ENCODE peak calls at places on chromosome 14, in five cellular contexts. V is dorsolateral prefrontal cortex, H is tibial artery, Y is fibroblast of mammary gland, I is epithelial cell of esophagus. B is an unnamed sample.

GRCh38 chr14:104749111-104749649 is 3.8 kb upstream of the SIVA1 start:
- DNase-seq in V (peak; percentile 78), H (peak; percentile 61), Y (peak; percentile 28), I (peak; percentile 81), B (peak; percentile 78)

GRCh38 chr14:61861320-61861865 is 99.2 kb downstream of the SNAPC1 start:
- DNase-seq in V (no peak), H (no peak), Y (no peak), I (no peak), B (no peak)

GRCh38 chr14:76710093-76711010 is 50.9 kb upstream of the VASH1 start:
- DNase-seq in V (peak; percentile 35), H (no peak), Y (peak; percentile 64), I (peak; percentile 52), B (peak; percentile 47)

GRCh38 chr14:94044476-94045091 is 18.4 kb downstream of the OTUB2 start:
- DNase-seq in V (no peak), H (no peak), Y (no peak), I (no peak), B (no peak)

GRCh38 chr14:91835197-91835919 is 32.0 kb downstream of the TC2N start:
- DNase-seq in V (no peak), H (no peak), Y (no peak), I (peak; percentile 23), B (no peak)

GRCh38 chr14:35336171-35337073 is 44.2 kb downstream of the PSMA6 start:
- DNase-seq in V (no peak), H (peak; percentile 96), Y (peak; percentile 98), I (peak; percentile 91), B (peak; percentile 96)

GRCh38 chr14:73634333-73634833 is 10.4 kb upstream of the DNAL1 start:
- DNase-seq in V (peak; percentile 16), H (no peak), Y (peak; percentile 16), I (no peak), B (peak; percentile 6)

GRCh38 chr14:77007339-77007974 is 21.1 kb downstream of the IRF2BPL start:
- DNase-seq in V (no peak), H (no peak), Y (no peak), I (peak; percentile 92), B (peak; percentile 83)

GRCh38 chr14:93688239-93688666 is 100.0 kb downstream of the PRIMA1 start:
- DNase-seq in V (no peak), H (no peak), Y (no peak), I (no peak), B (no peak)

GRCh38 chr14:104977681-104978647 is at the start of gene AHNAK2:
- DNase-seq in V (peak; percentile 46), H (peak; percentile 55), Y (peak; percentile 68), I (peak; percentile 88), B (peak; percentile 70)

GRCh38 chr14:76473381-76474263 is 97.7 kb downstream of the ESRRB start:
- DNase-seq in V (no peak), H (no peak), Y (no peak), I (no peak), B (peak; percentile 15)

GRCh38 chr14:49306152-49306751 is 279.9 kb downstream of the RPS29 start:
- DNase-seq in V (no peak), H (no peak), Y (peak; percentile 46), I (peak; percentile 16), B (peak; percentile 33)

GRCh38 chr14:76647699-76648298 is 113.5 kb upstream of the VASH1 start:
- DNase-seq in V (no peak), H (no peak), Y (peak; percentile 66), I (peak; percentile 69), B (peak; percentile 55)

GRCh38 chr14:32277998-32278397 is 51.1 kb upstream of the AKAP6 start:
- DNase-seq in V (no peak), H (no peak), Y (no peak), I (no peak), B (no peak)

GRCh38 chr14:39265032-39265431 is 31.3 kb downstream of the MIA2 start:
- DNase-seq in V (no peak), H (no peak), Y (peak; percentile 50), I (peak; percentile 76), B (peak; percentile 54)

GRCh38 chr14:95326987-95327386 is 7.3 kb upstream of the CLMN start:
- DNase-seq in V (no peak), H (no peak), Y (no peak), I (peak; percentile 53), B (peak; percentile 85)
- H3K4me3 ChIP-seq in V (no peak overlapping the region), H (no peak overlapping the region), Y (no peak overlapping the region), I (no peak overlapping the region), B (no peak overlapping the region)

DNA sequence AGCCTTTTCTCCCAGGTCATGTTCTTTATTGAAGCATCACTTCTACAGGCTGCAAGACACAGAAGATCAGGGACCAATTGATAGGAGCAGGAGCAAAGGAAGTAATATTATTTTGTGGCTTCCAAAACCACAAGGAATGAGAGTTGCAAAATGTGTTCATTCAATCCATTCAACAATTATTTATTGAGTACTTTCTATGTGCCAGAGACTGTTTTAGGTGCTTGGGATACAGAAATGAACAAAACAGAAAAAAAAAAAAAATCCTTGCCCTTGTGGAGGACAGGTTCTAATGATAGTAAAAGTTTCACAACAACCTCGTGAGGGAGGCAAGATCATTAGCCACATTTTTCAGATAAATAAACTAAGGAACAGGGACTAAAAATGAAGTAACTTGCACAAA is 20.1 kb upstream of the DACT1 start:
- DNase-seq in V (no peak), H (no peak), Y (peak; percentile 38), I (no peak), B (no peak)
- H3K4me3 ChIP-seq in V (no peak overlapping the region), H (no peak overlapping the region), Y (no peak overlapping the region), I (no peak overlapping the region), B (no peak overlapping the region)

DNA sequence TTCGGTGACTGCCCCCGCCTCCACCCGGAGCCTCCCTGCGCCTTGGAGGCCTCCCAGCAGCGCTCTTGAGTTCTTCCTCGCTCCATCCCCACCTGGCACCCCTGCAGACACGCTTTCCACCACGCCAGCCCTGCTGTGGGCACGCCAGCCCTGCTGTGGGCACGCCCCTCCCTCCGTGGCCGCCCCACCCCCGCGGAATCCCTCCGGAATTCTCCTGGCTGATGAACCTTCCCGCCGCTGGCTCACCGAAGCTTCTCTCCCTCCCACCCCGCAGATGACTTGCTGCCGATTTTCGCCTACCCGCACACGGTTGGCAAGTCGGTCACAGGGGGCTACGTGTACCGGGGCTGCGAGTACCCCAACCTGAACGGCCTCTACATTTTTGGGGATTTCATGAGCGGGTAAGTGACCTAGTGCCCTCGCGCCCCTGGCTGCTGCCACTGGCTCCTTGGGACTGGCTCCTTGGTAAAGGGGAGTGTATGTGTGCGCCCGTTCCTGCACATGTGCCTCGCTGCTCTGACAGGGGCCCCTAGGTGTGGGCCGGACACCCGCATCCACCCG is 15.2 kb downstream of the HHIPL1 start:
- DNase-seq in V (no peak), H (no peak), Y (no peak), I (no peak), B (no peak)
- H3K4me3 ChIP-seq in V (no peak overlapping the region), H (no peak overlapping the region), Y (no peak overlapping the region), I (no peak overlapping the region), B (no peak overlapping the region)

GRCh38 chr14:102320033-102320660 is 601 bp downstream of the ZNF839 start:
- DNase-seq in V (no peak), H (peak; percentile 47), Y (peak; percentile 58), I (peak; percentile 45), B (peak; percentile 12)
- H3K4me3 ChIP-seq in V (peak overlapping the region; percentile 83), H (peak overlapping the region; percentile 81), Y (peak overlapping the region; percentile 58), I (peak overlapping the region; percentile 74), B (peak overlapping the region; percentile 74)

DNA sequence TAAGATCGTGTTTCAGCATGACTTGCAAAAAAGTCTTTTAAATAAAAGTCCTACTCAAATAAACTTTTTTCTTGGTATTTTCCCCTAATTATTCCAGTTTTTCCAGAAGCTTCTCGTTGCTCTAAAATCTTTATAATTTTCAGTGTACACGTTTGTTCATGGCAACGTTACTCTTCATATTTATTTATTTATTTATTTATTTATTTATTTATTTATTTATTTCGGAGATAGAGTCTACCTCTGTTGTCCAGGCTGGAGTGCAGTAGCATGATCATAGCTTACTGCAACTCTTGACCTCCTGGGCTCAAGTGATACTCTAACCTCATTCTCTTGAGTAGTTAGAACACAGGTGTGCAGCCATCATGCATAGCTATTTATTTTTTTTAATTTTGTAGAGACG is 438.3 kb upstream of the MDGA2 start:
- DNase-seq in V (no peak), H (no peak), Y (no peak), I (no peak), B (no peak)
- H3K4me3 ChIP-seq in V (no peak overlapping the region), H (no peak overlapping the region), Y (no peak overlapping the region), I (no peak overlapping the region), B (no peak overlapping the region)

GRCh38 chr14:46574236-46574970 is 77.2 kb downstream of the RPL10L start:
- DNase-seq in V (no peak), H (no peak), Y (peak; percentile 1), I (peak; percentile 57), B (peak; percentile 82)
- H3K4me3 ChIP-seq in V (no peak overlapping the region), H (no peak overlapping the region), Y (no peak overlapping the region), I (no peak overlapping the region), B (no peak overlapping the region)

GRCh38 chr14:29926228-29926627 is 1.4 kb downstream of the PRKD1 start:
- DNase-seq in V (no peak), H (no peak), Y (no peak), I (no peak), B (no peak)
- H3K4me3 ChIP-seq in V (peak overlapping the region; percentile 82), H (peak overlapping the region; percentile 64), Y (peak overlapping the region; percentile 96), I (no peak overlapping the region), B (peak overlapping the region; percentile 60)

GRCh38 chr14:68449565-68450295 is 343.1 kb downstream of the ZFP36L1 start:
- DNase-seq in V (no peak), H (no peak), Y (no peak), I (no peak), B (no peak)
- H3K4me3 ChIP-seq in V (no peak overlapping the region), H (no peak overlapping the region), Y (no peak overlapping the region), I (no peak overlapping the region), B (no peak overlapping the region)